ENCODE peak calls at places on chromosomes 1 and 21, in seven cellular contexts. One of them, this sample, is unnamed.
A peak's percentile ranks its signal among the peaks of the same experiment; 100 is the strongest.

GRCh38 chr1:3069491-3070303 is 694 bp downstream of the PRDM16 start:
- DNase-seq in adrenal gland: peak; percentile 30
- DNase-seq in astrocyte of the spinal cord: peak; percentile 65
- DNase-seq in A549: peak; percentile 37
- DNase-seq in fibroblast of lung: peak; percentile 75
- DNase-seq in CD4-positive, alpha-beta T cell: no peak
- DNase-seq in epithelial cell of esophagus: peak; percentile 36
- DNase-seq in this sample: peak; percentile 64

GRCh38 chr1:34163792-34164509 is 1.1 kb downstream of the CSMD2 start:
- DNase-seq in astrocyte of the spinal cord: peak; percentile 10
- DNase-seq in A549: no peak
- DNase-seq in CD4-positive, alpha-beta T cell: no peak
- DNase-seq in epithelial cell of esophagus: no peak
- DNase-seq in adrenal gland: peak; percentile 42
- DNase-seq in fibroblast of lung: peak; percentile 35
- DNase-seq in this sample: no peak

GRCh38 chr21:41707231-41707988 is 59.4 kb downstream of the RIPK4 start:
- DNase-seq in astrocyte of the spinal cord: no peak
- DNase-seq in CD4-positive, alpha-beta T cell: no peak
- DNase-seq in fibroblast of lung: peak; percentile 34
- DNase-seq in A549: no peak
- DNase-seq in adrenal gland: no peak
- DNase-seq in epithelial cell of esophagus: peak; percentile 75
- DNase-seq in this sample: no peak

GRCh38 chr1:178490967-178491366 is 5.8 kb downstream of the CLEC20A start:
- DNase-seq in adrenal gland: no peak
- DNase-seq in astrocyte of the spinal cord: no peak
- DNase-seq in fibroblast of lung: no peak
- DNase-seq in A549: no peak
- DNase-seq in epithelial cell of esophagus: peak; percentile 17
- DNase-seq in CD4-positive, alpha-beta T cell: no peak
- DNase-seq in this sample: no peak

GRCh38 chr1:247360116-247360898 is 28.6 kb upstream of the ZNF496 start:
- DNase-seq in CD4-positive, alpha-beta T cell: no peak
- DNase-seq in adrenal gland: peak; percentile 36
- DNase-seq in A549: no peak
- DNase-seq in astrocyte of the spinal cord: peak; percentile 33
- DNase-seq in fibroblast of lung: peak; percentile 12
- DNase-seq in epithelial cell of esophagus: no peak
- DNase-seq in this sample: no peak

GRCh38 chr1:106836708-106837107 is 219.8 kb upstream of the PRMT6 start:
- DNase-seq in fibroblast of lung: no peak
- DNase-seq in adrenal gland: no peak
- DNase-seq in epithelial cell of esophagus: no peak
- DNase-seq in A549: no peak
- DNase-seq in CD4-positive, alpha-beta T cell: no peak
- DNase-seq in astrocyte of the spinal cord: no peak
- DNase-seq in this sample: no peak

GRCh38 chr1:162905759-162906158 is 44.8 kb upstream of the CCDC190 start:
- DNase-seq in epithelial cell of esophagus: peak; percentile 90
- DNase-seq in CD4-positive, alpha-beta T cell: no peak
- DNase-seq in adrenal gland: no peak
- DNase-seq in A549: no peak
- DNase-seq in fibroblast of lung: peak; percentile 87
- DNase-seq in astrocyte of the spinal cord: peak; percentile 89
- DNase-seq in this sample: no peak

GRCh38 chr1:40712405-40712944 is 21.0 kb downstream of the NFYC start:
- DNase-seq in fibroblast of lung: no peak
- DNase-seq in astrocyte of the spinal cord: no peak
- DNase-seq in CD4-positive, alpha-beta T cell: no peak
- DNase-seq in A549: no peak
- DNase-seq in adrenal gland: peak; percentile 56
- DNase-seq in epithelial cell of esophagus: no peak
- DNase-seq in this sample: no peak

GRCh38 chr1:156661932-156662587 is 15.1 kb downstream of the NES start:
- DNase-seq in adrenal gland: no peak
- DNase-seq in fibroblast of lung: peak; percentile 67
- DNase-seq in astrocyte of the spinal cord: no peak
- DNase-seq in epithelial cell of esophagus: no peak
- DNase-seq in CD4-positive, alpha-beta T cell: no peak
- DNase-seq in A549: no peak
- DNase-seq in this sample: no peak

GRCh38 chr1:66416295-66416694 is 117.7 kb upstream of the SGIP1 start:
- DNase-seq in epithelial cell of esophagus: peak; percentile 71
- DNase-seq in CD4-positive, alpha-beta T cell: no peak
- DNase-seq in adrenal gland: no peak
- DNase-seq in fibroblast of lung: no peak
- DNase-seq in A549: no peak
- DNase-seq in astrocyte of the spinal cord: no peak
- DNase-seq in this sample: no peak

GRCh38 chr1:206772228-206773002 is at the start of gene IL10:
- DNase-seq in CD4-positive, alpha-beta T cell: no peak
- DNase-seq in epithelial cell of esophagus: no peak
- DNase-seq in astrocyte of the spinal cord: no peak
- DNase-seq in fibroblast of lung: no peak
- DNase-seq in A549: no peak
- DNase-seq in adrenal gland: peak; percentile 25
- DNase-seq in this sample: peak; percentile 74

GRCh38 chr21:33967086-33967571 is 51.5 kb upstream of the ATP5PO start:
- DNase-seq in CD4-positive, alpha-beta T cell: no peak
- DNase-seq in epithelial cell of esophagus: no peak
- DNase-seq in fibroblast of lung: peak; percentile 94
- DNase-seq in adrenal gland: no peak
- DNase-seq in A549: no peak
- DNase-seq in astrocyte of the spinal cord: no peak
- DNase-seq in this sample: no peak

GRCh38 chr1:119680723-119681122 is 31.0 kb upstream of the PHGDH start:
- DNase-seq in CD4-positive, alpha-beta T cell: no peak
- DNase-seq in A549: no peak
- DNase-seq in adrenal gland: no peak
- DNase-seq in astrocyte of the spinal cord: no peak
- DNase-seq in epithelial cell of esophagus: peak; percentile 40
- DNase-seq in fibroblast of lung: no peak
- DNase-seq in this sample: no peak

GRCh38 chr1:198669771-198670170 is 30.9 kb downstream of the PTPRC start:
- DNase-seq in fibroblast of lung: no peak
- DNase-seq in astrocyte of the spinal cord: no peak
- DNase-seq in adrenal gland: no peak
- DNase-seq in epithelial cell of esophagus: no peak
- DNase-seq in A549: no peak
- DNase-seq in CD4-positive, alpha-beta T cell: no peak
- DNase-seq in this sample: no peak

GRCh38 chr1:20604678-20605077 is 15.8 kb downstream of the CDA start:
- DNase-seq in fibroblast of lung: peak; percentile 20
- DNase-seq in adrenal gland: no peak
- DNase-seq in epithelial cell of esophagus: peak; percentile 48
- DNase-seq in A549: no peak
- DNase-seq in CD4-positive, alpha-beta T cell: no peak
- DNase-seq in astrocyte of the spinal cord: no peak
- DNase-seq in this sample: no peak

GRCh38 chr1:26540346-26540745 is 10.8 kb downstream of the RPS6KA1 start:
- DNase-seq in adrenal gland: no peak
- DNase-seq in astrocyte of the spinal cord: no peak
- DNase-seq in fibroblast of lung: no peak
- DNase-seq in epithelial cell of esophagus: no peak
- DNase-seq in CD4-positive, alpha-beta T cell: no peak
- DNase-seq in A549: no peak
- DNase-seq in this sample: no peak

GRCh38 chr1:26543444-26543835 is 13.9 kb downstream of the RPS6KA1 start:
- DNase-seq in fibroblast of lung: no peak
- DNase-seq in adrenal gland: no peak
- DNase-seq in astrocyte of the spinal cord: no peak
- DNase-seq in A549: no peak
- DNase-seq in CD4-positive, alpha-beta T cell: no peak
- DNase-seq in epithelial cell of esophagus: no peak
- DNase-seq in this sample: no peak

GRCh38 chr1:26542781-26543443 is 13.4 kb downstream of the RPS6KA1 start:
- DNase-seq in CD4-positive, alpha-beta T cell: no peak
- DNase-seq in adrenal gland: no peak
- DNase-seq in epithelial cell of esophagus: no peak
- DNase-seq in A549: no peak
- DNase-seq in astrocyte of the spinal cord: no peak
- DNase-seq in fibroblast of lung: no peak
- DNase-seq in this sample: no peak

GRCh38 chr1:26541431-26541815 is 11.9 kb downstream of the RPS6KA1 start:
- DNase-seq in CD4-positive, alpha-beta T cell: no peak
- DNase-seq in epithelial cell of esophagus: no peak
- DNase-seq in adrenal gland: no peak
- DNase-seq in A549: no peak
- DNase-seq in astrocyte of the spinal cord: no peak
- DNase-seq in fibroblast of lung: no peak
- DNase-seq in this sample: no peak

GRCh38 chr1:26541816-26542711 is 12.5 kb downstream of the RPS6KA1 start:
- DNase-seq in epithelial cell of esophagus: peak; percentile 96
- DNase-seq in A549: peak; percentile 47
- DNase-seq in astrocyte of the spinal cord: no peak
- DNase-seq in CD4-positive, alpha-beta T cell: peak; percentile 57
- DNase-seq in adrenal gland: peak; percentile 85
- DNase-seq in fibroblast of lung: no peak
- DNase-seq in this sample: peak; percentile 88
- TF ChIP-seq CTCF in epithelial cell of esophagus: peak; percentile 24
- TF ChIP-seq CTCF in A549: no peak
- TF ChIP-seq CTCF in astrocyte of the spinal cord: peak; percentile 27
- TF ChIP-seq CTCF in CD4-positive, alpha-beta T cell: peak; percentile 74
- TF ChIP-seq CTCF in adrenal gland: peak; percentile 36
- TF ChIP-seq CTCF in fibroblast of lung: peak; percentile 23
- TF ChIP-seq CTCF in this sample: no peak

GRCh38 chr1:55535724-55536262 is 320.6 kb upstream of the USP24 start:
- DNase-seq in adrenal gland: no peak
- DNase-seq in CD4-positive, alpha-beta T cell: no peak
- DNase-seq in epithelial cell of esophagus: no peak
- DNase-seq in fibroblast of lung: no peak
- DNase-seq in astrocyte of the spinal cord: no peak
- DNase-seq in A549: no peak
- DNase-seq in this sample: no peak

GRCh38 chr1:55536466-55536865 is 321.3 kb upstream of the USP24 start:
- DNase-seq in astrocyte of the spinal cord: no peak
- DNase-seq in fibroblast of lung: no peak
- DNase-seq in CD4-positive, alpha-beta T cell: no peak
- DNase-seq in adrenal gland: no peak
- DNase-seq in A549: no peak
- DNase-seq in epithelial cell of esophagus: no peak
- DNase-seq in this sample: no peak

GRCh38 chr1:55541296-55541695 is 326.1 kb upstream of the USP24 start:
- DNase-seq in astrocyte of the spinal cord: no peak
- DNase-seq in epithelial cell of esophagus: peak; percentile 50
- DNase-seq in fibroblast of lung: no peak
- DNase-seq in adrenal gland: no peak
- DNase-seq in CD4-positive, alpha-beta T cell: no peak
- DNase-seq in A549: no peak
- DNase-seq in this sample: no peak

GRCh38 chr1:55542901-55543504 is 327.8 kb upstream of the USP24 start:
- DNase-seq in astrocyte of the spinal cord: peak; percentile 62
- DNase-seq in adrenal gland: no peak
- DNase-seq in epithelial cell of esophagus: no peak
- DNase-seq in CD4-positive, alpha-beta T cell: no peak
- DNase-seq in fibroblast of lung: peak; percentile 92
- DNase-seq in A549: no peak
- DNase-seq in this sample: no peak

GRCh38 chr1:55539652-55540512 is 324.7 kb upstream of the USP24 start:
- DNase-seq in CD4-positive, alpha-beta T cell: no peak
- DNase-seq in A549: no peak
- DNase-seq in epithelial cell of esophagus: no peak
- DNase-seq in adrenal gland: no peak
- DNase-seq in fibroblast of lung: no peak
- DNase-seq in astrocyte of the spinal cord: no peak
- DNase-seq in this sample: no peak
- TF ChIP-seq CTCF in CD4-positive, alpha-beta T cell: no peak
- TF ChIP-seq CTCF in A549: no peak
- TF ChIP-seq CTCF in epithelial cell of esophagus: no peak
- TF ChIP-seq CTCF in adrenal gland: no peak
- TF ChIP-seq CTCF in fibroblast of lung: no peak
- TF ChIP-seq CTCF in astrocyte of the spinal cord: no peak
- TF ChIP-seq CTCF in this sample: no peak

DNA sequence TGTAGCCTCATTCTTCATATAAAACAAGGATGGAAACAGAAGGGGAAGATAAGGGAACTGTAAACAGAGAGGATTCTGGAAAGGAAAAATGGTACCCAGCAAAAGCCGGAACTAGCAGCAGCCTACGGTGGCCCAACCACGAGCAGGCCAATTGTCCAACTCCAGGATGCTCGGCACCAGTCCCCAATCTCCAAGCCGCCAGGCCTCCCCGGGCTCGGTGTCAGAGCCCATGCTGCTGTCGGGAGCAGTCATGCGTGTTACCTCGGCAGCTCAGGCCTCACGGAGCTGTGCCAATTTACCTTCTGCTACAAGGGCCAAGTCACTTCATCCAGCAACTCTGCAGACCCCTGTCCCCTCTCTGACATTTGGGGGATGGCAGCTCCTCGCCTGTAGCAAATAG is 130.8 kb downstream of the ZBTB18 start:
- DNase-seq in fibroblast of lung: no peak
- DNase-seq in adrenal gland: no peak
- DNase-seq in A549: no peak
- DNase-seq in epithelial cell of esophagus: no peak
- DNase-seq in CD4-positive, alpha-beta T cell: no peak
- DNase-seq in astrocyte of the spinal cord: no peak
- DNase-seq in this sample: no peak
- TF ChIP-seq CTCF in fibroblast of lung: no peak
- TF ChIP-seq CTCF in adrenal gland: no peak
- TF ChIP-seq CTCF in A549: no peak
- TF ChIP-seq CTCF in epithelial cell of esophagus: no peak
- TF ChIP-seq CTCF in CD4-positive, alpha-beta T cell: no peak
- TF ChIP-seq CTCF in astrocyte of the spinal cord: no peak
- TF ChIP-seq CTCF in this sample: no peak

GRCh38 chr1:70617728-70618127 is 206.7 kb downstream of the CTH start:
- DNase-seq in astrocyte of the spinal cord: no peak
- DNase-seq in epithelial cell of esophagus: no peak
- DNase-seq in A549: no peak
- DNase-seq in adrenal gland: no peak
- DNase-seq in fibroblast of lung: no peak
- DNase-seq in CD4-positive, alpha-beta T cell: no peak
- DNase-seq in this sample: no peak
- TF ChIP-seq CTCF in astrocyte of the spinal cord: no peak
- TF ChIP-seq CTCF in epithelial cell of esophagus: no peak
- TF ChIP-seq CTCF in A549: no peak
- TF ChIP-seq CTCF in adrenal gland: no peak
- TF ChIP-seq CTCF in fibroblast of lung: no peak
- TF ChIP-seq CTCF in CD4-positive, alpha-beta T cell: no peak
- TF ChIP-seq CTCF in this sample: no peak

GRCh38 chr1:23177438-23178380 is 9.1 kb upstream of the LUZP1 start:
- DNase-seq in astrocyte of the spinal cord: peak; percentile 80
- DNase-seq in adrenal gland: peak; percentile 91
- DNase-seq in epithelial cell of esophagus: peak; percentile 80
- DNase-seq in A549: no peak
- DNase-seq in fibroblast of lung: peak; percentile 84
- DNase-seq in CD4-positive, alpha-beta T cell: peak; percentile 20
- DNase-seq in this sample: peak; percentile 91
- TF ChIP-seq CTCF in astrocyte of the spinal cord: peak; percentile 0
- TF ChIP-seq CTCF in adrenal gland: peak; percentile 37
- TF ChIP-seq CTCF in epithelial cell of esophagus: no peak
- TF ChIP-seq CTCF in A549: no peak
- TF ChIP-seq CTCF in fibroblast of lung: no peak
- TF ChIP-seq CTCF in CD4-positive, alpha-beta T cell: no peak
- TF ChIP-seq CTCF in this sample: no peak

GRCh38 chr1:29415156-29415830 is 179.0 kb downstream of the PTPRU start:
- DNase-seq in epithelial cell of esophagus: no peak
- DNase-seq in A549: peak; percentile 18
- DNase-seq in CD4-positive, alpha-beta T cell: no peak
- DNase-seq in astrocyte of the spinal cord: no peak
- DNase-seq in adrenal gland: no peak
- DNase-seq in fibroblast of lung: peak; percentile 20
- DNase-seq in this sample: no peak
- TF ChIP-seq CTCF in epithelial cell of esophagus: peak; percentile 8
- TF ChIP-seq CTCF in A549: no peak
- TF ChIP-seq CTCF in CD4-positive, alpha-beta T cell: no peak
- TF ChIP-seq CTCF in astrocyte of the spinal cord: no peak
- TF ChIP-seq CTCF in adrenal gland: no peak
- TF ChIP-seq CTCF in fibroblast of lung: no peak
- TF ChIP-seq CTCF in this sample: no peak

This sample was measured in sigmoid colon.